ENCODE peak calls at places on chromosomes 4 and X, in seven cellular contexts. U is GM06990, L is thyroid gland, C is endothelial cell of umbilical vein, R is heart left ventricle, J is fibroblast of lung, Z is brain microvascular endothelial cell. E is an unnamed sample.

GRCh38 chrX:40047485-40047884 is 50.3 kb downstream of the BCOR start:
- DNase-seq in U (no peak), L (no peak), C (no peak), R (no peak), J (no peak), Z (no peak), E (no peak)

GRCh38 chr4:54192811-54193210 is 36.3 kb upstream of the PDGFRA start:
- DNase-seq in U (no peak), L (no peak), C (no peak), R (no peak), J (no peak), Z (no peak), E (no peak)

GRCh38 chr4:64774626-64775025 is 365.4 kb upstream of the TECRL start:
- DNase-seq in U (no peak), L (no peak), C (no peak), R (no peak), J (no peak), Z (no peak), E (no peak)

GRCh38 chrX:153648358-153649177 is 1.6 kb downstream of the DUSP9 start:
- DNase-seq in U (no peak), L (no peak), C (no peak), R (peak; percentile 23), J (no peak), Z (no peak), E (no peak)

GRCh38 chr4:168384437-168385141 is 66.0 kb upstream of the DDX60 start:
- DNase-seq in U (no peak), L (no peak), C (peak; percentile 96), R (no peak), J (no peak), Z (peak; percentile 17), E (no peak)

GRCh38 chr4:74481891-74482609 is 37.1 kb downstream of the AREG start:
- DNase-seq in U (no peak), L (no peak), C (no peak), R (no peak), J (no peak), Z (no peak), E (no peak)

GRCh38 chr4:137474711-137475301 is 57.5 kb downstream of the PCDH18 start:
- DNase-seq in U (no peak), L (no peak), C (no peak), R (no peak), J (peak; percentile 85), Z (peak; percentile 58), E (no peak)

GRCh38 chr4:31246856-31247255 is 526.7 kb downstream of the PCDH7 start:
- DNase-seq in U (no peak), L (no peak), C (no peak), R (no peak), J (no peak), Z (peak; percentile 7), E (peak; percentile 55)

GRCh38 chr4:180449395-180449956 is 1793.7 kb upstream of the TENM3 start:
- DNase-seq in U (no peak), L (peak; percentile 10), C (no peak), R (no peak), J (peak; percentile 44), Z (no peak), E (peak; percentile 0)

GRCh38 chrX:23908219-23909003 is 605 bp downstream of the CXorf58 start:
- DNase-seq in U (no peak), L (peak; percentile 4), C (no peak), R (no peak), J (no peak), Z (no peak), E (no peak)
- H3K4me3 ChIP-seq in U (peak overlapping the region; percentile 37), L (peak overlapping the region; percentile 20), C (peak overlapping the region; percentile 9), R (peak overlapping the region; percentile 92), J (peak overlapping the region; percentile 49), Z (peak overlapping the region; percentile 63), E (peak overlapping the region; percentile 17)

GRCh38 chr4:102730968-102731533 is 29.7 kb downstream of the MANBA start:
- DNase-seq in U (no peak), L (no peak), C (no peak), R (no peak), J (no peak), Z (no peak), E (no peak)
- TF ChIP-seq CTCF in U (no peak), L (no peak), C (peak; percentile 21), R (no peak), J (no peak), Z (peak; percentile 38), E (no peak)

GRCh38 chr4:99846891-99847290 is 30.3 kb downstream of the DAPP1 start:
- DNase-seq in U (no peak), L (no peak), C (no peak), R (no peak), J (no peak), Z (no peak), E (no peak)
- H3K36me3 ChIP-seq in U (peaks cover 2% of the 10 kb centered on the region), L (no peaks in the 10 kb centered on the region), C (no peaks in the 10 kb centered on the region), R (no peaks in the 10 kb centered on the region), J (no peaks in the 10 kb centered on the region), Z (no peaks in the 10 kb centered on the region), E (peaks cover 4% of the 10 kb centered on the region)

GRCh38 chr4:147777456-147778091 is 45.7 kb downstream of the ARHGAP10 start:
- DNase-seq in U (no peak), L (no peak), C (no peak), R (no peak), J (no peak), Z (no peak), E (peak; percentile 70)
- H3K4me3 ChIP-seq in U (no peak overlapping the region), L (no peak overlapping the region), C (no peak overlapping the region), R (no peak overlapping the region), J (no peak overlapping the region), Z (no peak overlapping the region), E (no peak overlapping the region)

DNA sequence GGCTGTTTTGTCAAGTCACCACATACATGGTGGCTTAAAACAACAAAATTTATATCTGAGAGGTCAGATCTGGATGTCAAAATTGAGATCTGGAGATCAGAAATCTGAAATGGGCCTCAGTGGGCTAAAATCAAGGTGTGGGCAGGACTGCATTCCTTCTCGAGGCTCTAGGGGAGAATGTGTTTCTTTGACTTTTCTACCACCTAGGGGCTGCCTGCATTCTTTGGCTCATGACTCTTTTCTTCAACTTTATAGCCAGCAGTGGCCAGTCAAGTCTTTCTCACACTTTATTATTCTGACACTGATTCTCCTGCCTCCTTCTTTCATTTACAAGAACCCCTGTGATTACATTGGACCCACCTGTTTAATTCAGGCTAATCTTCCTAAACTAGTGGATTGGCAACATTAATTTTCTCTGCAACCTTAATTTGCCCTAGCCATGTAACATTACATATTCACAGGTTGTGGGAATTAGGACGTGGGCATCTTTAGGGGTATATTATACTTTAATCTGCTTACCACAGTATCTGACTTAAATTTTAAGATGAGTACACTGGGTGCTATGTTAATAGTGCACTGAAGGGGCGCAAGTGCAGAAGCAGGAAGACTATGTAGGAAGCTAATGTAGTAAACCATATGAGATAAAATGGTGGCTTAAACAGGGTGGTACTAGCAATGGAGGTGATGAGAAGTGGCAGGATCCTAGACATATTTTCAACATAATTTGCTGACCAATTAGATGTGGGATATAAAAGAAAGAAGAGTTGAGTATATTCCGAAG is 188.0 kb downstream of the SLC4A4 start:
- DNase-seq in U (no peak), L (peak; percentile 12), C (no peak), R (no peak), J (no peak), Z (no peak), E (peak; percentile 5)
- TF ChIP-seq CTCF in U (peak; percentile 44), L (peak; percentile 62), C (no peak), R (no peak), J (no peak), Z (peak; percentile 19), E (peak; percentile 10)

GRCh38 chr4:128853741-128854140 is 44.2 kb downstream of the JADE1 start:
- DNase-seq in U (no peak), L (no peak), C (no peak), R (no peak), J (no peak), Z (peak; percentile 83), E (no peak)

GRCh38 chr4:128847074-128847724 is 37.7 kb downstream of the JADE1 start:
- DNase-seq in U (no peak), L (no peak), C (no peak), R (no peak), J (no peak), Z (no peak), E (peak; percentile 27)

GRCh38 chr4:128848461-128848860 is 39.0 kb downstream of the JADE1 start:
- DNase-seq in U (no peak), L (no peak), C (no peak), R (no peak), J (no peak), Z (no peak), E (no peak)

GRCh38 chr4:128854433-128854832 is 44.9 kb downstream of the JADE1 start:
- DNase-seq in U (no peak), L (no peak), C (peak; percentile 29), R (no peak), J (no peak), Z (peak; percentile 72), E (no peak)

GRCh38 chr4:128850252-128850651 is 40.8 kb downstream of the JADE1 start:
- DNase-seq in U (no peak), L (no peak), C (no peak), R (no peak), J (no peak), Z (no peak), E (no peak)
- H3K36me3 ChIP-seq in U (peaks cover 31% of the 10 kb centered on the region), L (peaks cover 69% of the 10 kb centered on the region), C (peaks cover 31% of the 10 kb centered on the region), R (peaks cover 96% of the 10 kb centered on the region), J (peaks cover 40% of the 10 kb centered on the region), Z (peaks cover 59% of the 10 kb centered on the region), E (peaks cover 10% of the 10 kb centered on the region)

GRCh38 chrX:3165808-3166207 is 124.5 kb downstream of the ARSF start:
- DNase-seq in U (no peak), L (no peak), C (no peak), R (no peak), J (no peak), Z (no peak), E (no peak)

GRCh38 chrX:3166670-3167455 is 125.6 kb downstream of the ARSF start:
- DNase-seq in U (no peak), L (no peak), C (no peak), R (no peak), J (no peak), Z (no peak), E (no peak)

GRCh38 chrX:3169421-3169820 is 128.2 kb downstream of the ARSF start:
- DNase-seq in U (no peak), L (no peak), C (no peak), R (no peak), J (no peak), Z (no peak), E (no peak)

GRCh38 chrX:3167771-3168170 is 126.5 kb downstream of the ARSF start:
- DNase-seq in U (no peak), L (no peak), C (no peak), R (no peak), J (no peak), Z (no peak), E (no peak)
- H3K4me3 ChIP-seq in U (no peak overlapping the region), L (no peak overlapping the region), C (no peak overlapping the region), R (no peak overlapping the region), J (no peak overlapping the region), Z (no peak overlapping the region), E (no peak overlapping the region)

GRCh38 chrX:41333994-41334865 is at the start of gene DDX3X:
- DNase-seq in U (peak; percentile 97), L (peak; percentile 77), C (peak; percentile 87), R (peak; percentile 91), J (peak; percentile 90), Z (peak; percentile 87), E (peak; percentile 69)
- TF ChIP-seq CTCF in U (peak; percentile 34), L (peak; percentile 32), C (no peak), R (no peak), J (peak; percentile 9), Z (peak; percentile 37), E (peak; percentile 26)